ENCODE peak calls at places on chromosomes 13 and 19, in five cellular contexts. One of them, this sample, is unnamed.

GRCh38 chr13:43830481-43830873 is 43.7 kb upstream of the ENOX1 start:
- DNase-seq in EL: peak
- DNase-seq in NCI-H187: no peak
- DNase-seq in GM13977: no peak
- DNase-seq in nucleus accumbens: no peak
- DNase-seq in this sample: no peak

GRCh38 chr19:47704656-47705055 is 8.6 kb upstream of the EHD2 start:
- DNase-seq in EL: no peak
- DNase-seq in NCI-H187: no peak
- DNase-seq in GM13977: no peak
- DNase-seq in nucleus accumbens: no peak
- DNase-seq in this sample: no peak

GRCh38 chr19:47110521-47111080 is 3.0 kb downstream of the ZC3H4 start:
- DNase-seq in EL: no peak
- DNase-seq in NCI-H187: peak
- DNase-seq in GM13977: no peak
- DNase-seq in nucleus accumbens: no peak
- DNase-seq in this sample: no peak

GRCh38 chr19:5205388-5205787 is 135.2 kb downstream of the PTPRS start:
- DNase-seq in EL: no peak
- DNase-seq in NCI-H187: no peak
- DNase-seq in GM13977: no peak
- DNase-seq in nucleus accumbens: no peak
- DNase-seq in this sample: no peak

GRCh38 chr13:52459668-52460067 is 4.4 kb downstream of the CKAP2 start:
- DNase-seq in EL: peak
- DNase-seq in NCI-H187: no peak
- DNase-seq in GM13977: no peak
- DNase-seq in nucleus accumbens: no peak
- DNase-seq in this sample: no peak

GRCh38 chr13:44359983-44360375 is 13.6 kb upstream of the SERP2 start:
- DNase-seq in EL: no peak
- DNase-seq in NCI-H187: no peak
- DNase-seq in GM13977: no peak
- DNase-seq in nucleus accumbens: no peak
- DNase-seq in this sample: no peak

GRCh38 chr19:5628470-5628869 is 5.6 kb downstream of the SAFB start:
- DNase-seq in EL: no peak
- DNase-seq in NCI-H187: no peak
- DNase-seq in GM13977: no peak
- DNase-seq in nucleus accumbens: no peak
- DNase-seq in this sample: no peak

GRCh38 chr19:8320564-8321066 is 560 bp downstream of the NDUFA7 start:
- DNase-seq in EL: no peak
- DNase-seq in NCI-H187: no peak
- DNase-seq in GM13977: no peak
- DNase-seq in nucleus accumbens: no peak
- DNase-seq in this sample: no peak

GRCh38 chr13:84273163-84273562 is 390.9 kb upstream of the SLITRK1 start:
- DNase-seq in EL: no peak
- DNase-seq in NCI-H187: no peak
- DNase-seq in GM13977: no peak
- DNase-seq in nucleus accumbens: no peak
- DNase-seq in this sample: no peak

GRCh38 chr19:49366110-49366509 is 2.4 kb downstream of the DKKL1 start:
- DNase-seq in EL: no peak
- DNase-seq in NCI-H187: no peak
- DNase-seq in GM13977: no peak
- DNase-seq in nucleus accumbens: no peak
- DNase-seq in this sample: no peak

GRCh38 chr13:98672947-98673545 is 79.4 kb downstream of the SLC15A1 start:
- DNase-seq in EL: peak
- DNase-seq in NCI-H187: peak
- DNase-seq in GM13977: peak
- DNase-seq in nucleus accumbens: peak
- DNase-seq in this sample: no peak